ENCODE peak calls at places on chromosomes 6 and 20, in four cellular contexts. J is psoas muscle, P is Peyer's patch, F is astrocyte. S is an unnamed sample.

GRCh38 chr6:84816196-84816745 is 51.9 kb upstream of the TBX18 start:
- DNase-seq in J (no peak), P (no peak), F (no peak), S (no peak)

GRCh38 chr6:2877057-2877882 is 25.8 kb downstream of the SERPINB9 start:
- DNase-seq in J (no peak), P (no peak), F (peak; percentile 33), S (no peak)

GRCh38 chr6:149529650-149530049 is 16.2 kb downstream of the PPIL4 start:
- DNase-seq in J (no peak), P (no peak), F (no peak), S (no peak)

GRCh38 chr20:49276201-49276894 is 1.5 kb downstream of the ZNFX1 start:
- DNase-seq in J (no peak), P (no peak), F (peak; percentile 73), S (no peak)

GRCh38 chr20:42887281-42887680 is 302.4 kb downstream of the PTPRT start:
- DNase-seq in J (no peak), P (no peak), F (no peak), S (no peak)

GRCh38 chr20:47509685-47510084 is 8.0 kb downstream of the NCOA3 start:
- DNase-seq in J (no peak), P (no peak), F (no peak), S (no peak)

GRCh38 chr20:54207743-54208491 is at the start of gene PFDN4:
- DNase-seq in J (peak; percentile 82), P (peak; percentile 91), F (peak; percentile 74), S (peak; percentile 91)

GRCh38 chr6:141957271-141957670 is 175.5 kb upstream of the GJE1 start:
- DNase-seq in J (no peak), P (no peak), F (no peak), S (no peak)

GRCh38 chr20:43949741-43950618 is 35.3 kb downstream of the TOX2 start:
- DNase-seq in J (peak; percentile 31), P (peak; percentile 57), F (no peak), S (no peak)

GRCh38 chr6:2714359-2714895 is 36.3 kb downstream of the MYLK4 start:
- DNase-seq in J (no peak), P (no peak), F (peak; percentile 96), S (no peak)

GRCh38 chr6:74731921-74732320 is 473.9 kb downstream of the COL12A1 start:
- DNase-seq in J (no peak), P (no peak), F (peak; percentile 90), S (no peak)

GRCh38 chr6:39540454-39540853 is 184.8 kb downstream of the KIF6 start:
- DNase-seq in J (no peak), P (no peak), F (no peak), S (no peak)

GRCh38 chr20:60224914-60225313 is 266.7 kb downstream of the CDH26 start:
- DNase-seq in J (no peak), P (no peak), F (no peak), S (no peak)

GRCh38 chr20:11454966-11455799 is 462.5 kb upstream of the BTBD3 start:
- DNase-seq in J (no peak), P (no peak), F (peak; percentile 86), S (no peak)

GRCh38 chr6:140774080-140774505 is 1358.6 kb upstream of the GJE1 start:
- DNase-seq in J (no peak), P (no peak), F (peak; percentile 88), S (no peak)

GRCh38 chr6:138109042-138109997 is 2.1 kb upstream of the PERP start:
- DNase-seq in J (peak; percentile 50), P (peak; percentile 73), F (peak; percentile 23), S (no peak)

GRCh38 chr6:148293181-148293995 is 49.2 kb upstream of the SASH1 start:
- DNase-seq in J (no peak), P (no peak), F (no peak), S (no peak)

DNA sequence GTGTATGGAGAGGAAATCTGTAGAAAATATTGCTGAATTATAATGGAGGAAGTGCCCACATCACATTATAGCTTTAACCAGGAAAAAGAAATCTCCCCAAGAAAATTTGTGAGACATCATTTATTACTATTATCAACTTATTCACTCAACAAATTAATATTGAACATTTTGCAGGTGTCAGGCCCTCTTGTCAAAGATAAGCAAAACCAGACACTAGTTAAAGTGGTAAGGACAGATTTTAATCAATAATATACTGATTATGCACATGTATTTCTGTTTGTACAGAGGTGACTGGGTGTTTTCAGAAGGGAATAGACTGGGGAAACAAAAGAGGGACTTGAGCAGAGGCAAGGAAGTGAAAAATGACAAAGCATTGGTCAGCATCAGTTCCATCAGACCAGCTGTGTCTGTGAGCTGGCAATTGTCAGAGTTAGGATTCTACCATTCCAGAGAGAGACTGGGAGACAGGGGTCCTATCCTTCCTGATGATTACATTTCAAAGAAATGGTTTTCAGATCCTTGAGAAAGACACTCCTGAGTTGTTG is 519.2 kb downstream of the UTRN start:
- DNase-seq in J (no peak), P (no peak), F (no peak), S (no peak)
- H3K27ac ChIP-seq in J (no peak overlapping the region), P (no peak overlapping the region), F (no peak overlapping the region), S (no peak overlapping the region)

GRCh38 chr6:16743661-16744210 is 17.5 kb downstream of the ATXN1 start:
- DNase-seq in J (no peak), P (no peak), F (no peak), S (no peak)
- H3K4me1 ChIP-seq in J (peaks cover 68% of the 10 kb centered on the region), P (peaks cover 5% of the 10 kb centered on the region), F (peaks cover 59% of the 10 kb centered on the region), S (peaks cover 77% of the 10 kb centered on the region)

GRCh38 chr20:41553142-41553879 is 64.9 kb downstream of the CHD6 start:
- DNase-seq in J (no peak), P (no peak), F (no peak), S (no peak)
- H3K36me3 ChIP-seq in J (no peaks in the 10 kb centered on the region), P (no peaks in the 10 kb centered on the region), F (no peaks in the 10 kb centered on the region), S (no peaks in the 10 kb centered on the region)

GRCh38 chr6:134722996-134723871 is 226.7 kb downstream of the ALDH8A1 start:
- DNase-seq in J (no peak), P (no peak), F (no peak), S (no peak)

GRCh38 chr6:134721095-134721400 is 228.9 kb downstream of the ALDH8A1 start:
- DNase-seq in J (no peak), P (no peak), F (no peak), S (no peak)

GRCh38 chr6:134722429-134722828 is 227.5 kb downstream of the ALDH8A1 start:
- DNase-seq in J (no peak), P (no peak), F (no peak), S (no peak)

GRCh38 chr6:134720353-134721094 is 229.4 kb downstream of the ALDH8A1 start:
- DNase-seq in J (no peak), P (no peak), F (no peak), S (no peak)

DNA sequence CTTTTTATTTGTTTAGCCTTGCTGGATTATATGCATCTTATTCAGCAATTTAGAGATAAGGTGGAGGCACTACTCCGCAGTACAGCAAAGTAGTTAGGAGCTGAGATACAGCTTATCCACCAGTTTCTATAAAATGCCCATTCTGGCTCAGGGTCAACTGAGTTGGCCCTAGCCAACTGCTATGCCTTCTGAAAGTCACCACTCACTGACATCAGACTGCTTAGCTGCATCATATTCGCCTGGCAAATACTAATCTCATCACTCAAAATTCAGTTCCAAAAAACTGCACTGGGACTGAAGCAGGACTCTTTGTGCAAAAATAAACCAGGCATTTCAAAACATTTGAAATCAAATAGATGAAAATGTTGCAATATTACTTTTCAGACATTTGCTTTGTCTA is 230.1 kb downstream of the ALDH8A1 start:
- DNase-seq in J (no peak), P (no peak), F (no peak), S (no peak)
- H3K27ac ChIP-seq in J (peak overlapping the region; percentile 36), P (no peak overlapping the region), F (no peak overlapping the region), S (peak overlapping the region; percentile 69)

DNA sequence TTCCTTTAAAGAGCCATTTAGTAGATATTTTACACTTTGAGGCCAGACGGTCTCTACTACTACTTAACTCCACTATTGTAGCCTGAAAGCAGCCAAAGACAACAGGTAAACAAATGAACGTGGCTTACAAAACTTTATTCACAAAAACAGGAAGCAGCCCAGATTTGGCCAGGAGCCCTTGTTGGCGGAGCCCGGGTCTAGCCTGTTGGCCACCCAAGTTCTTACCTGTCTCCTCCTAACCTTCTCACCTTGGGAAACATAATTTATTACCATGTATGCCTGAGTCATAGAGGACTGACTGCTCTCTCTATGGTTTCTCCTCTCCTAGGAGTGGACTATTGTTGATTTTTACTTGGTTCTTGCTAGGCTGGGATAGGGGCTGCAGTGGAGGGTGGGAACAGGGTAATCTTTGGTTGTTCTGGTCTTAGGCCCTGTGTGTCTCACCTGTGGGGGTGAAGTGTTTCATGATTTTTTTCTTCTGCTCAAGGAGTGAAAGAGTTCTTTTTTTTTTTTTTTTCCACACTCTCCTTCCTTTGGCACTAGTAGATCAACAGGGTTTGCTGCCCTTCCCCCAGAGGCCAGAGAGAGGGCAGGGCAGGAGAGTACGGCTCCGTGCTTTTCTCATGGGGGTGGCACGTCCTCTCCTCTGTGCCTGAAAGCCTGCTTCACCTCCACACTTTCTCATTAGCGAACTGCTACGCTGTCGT is 90.0 kb downstream of the RPP40 start:
- DNase-seq in J (no peak), P (no peak), F (no peak), S (no peak)
- H3K4me1 ChIP-seq in J (peaks cover 43% of the 10 kb centered on the region), P (no peaks in the 10 kb centered on the region), F (peaks cover 3% of the 10 kb centered on the region), S (peaks cover 5% of the 10 kb centered on the region)

GRCh38 chr20:62889871-62890270 is 28.2 kb upstream of the TCFL5 start:
- DNase-seq in J (no peak), P (no peak), F (no peak), S (no peak)

GRCh38 chr20:62890444-62890843 is 28.8 kb upstream of the TCFL5 start:
- DNase-seq in J (no peak), P (no peak), F (no peak), S (no peak)

GRCh38 chr20:62892348-62893304 is 31.0 kb upstream of the TCFL5 start:
- DNase-seq in J (no peak), P (no peak), F (no peak), S (no peak)

GRCh38 chr20:62889411-62889810 is 27.8 kb upstream of the TCFL5 start:
- DNase-seq in J (no peak), P (no peak), F (no peak), S (no peak)

DNA sequence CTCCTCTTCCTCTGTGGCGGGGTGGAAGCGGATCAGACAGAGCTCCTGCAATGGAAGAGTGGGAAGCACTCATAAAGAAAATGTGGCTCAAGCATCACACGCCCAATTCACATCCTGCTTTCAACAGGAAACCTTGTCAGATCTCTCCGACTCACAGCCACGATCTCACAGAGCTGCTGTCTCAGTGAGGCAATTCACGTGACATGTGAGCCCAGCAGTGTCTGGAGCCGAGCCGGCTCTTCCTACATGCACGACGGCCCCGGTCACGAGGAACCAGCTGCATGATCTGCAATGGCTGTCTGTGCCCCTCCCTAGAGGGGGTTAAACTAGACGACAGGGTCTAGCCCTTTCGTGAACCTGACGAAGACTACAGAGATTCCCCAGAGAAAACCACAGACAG is 29.5 kb upstream of the TCFL5 start:
- DNase-seq in J (no peak), P (no peak), F (no peak), S (no peak)
- H3K36me3 ChIP-seq in J (peaks cover 100% of the 10 kb centered on the region), P (peaks cover 90% of the 10 kb centered on the region), F (peaks cover 57% of the 10 kb centered on the region), S (peaks cover 93% of the 10 kb centered on the region)

GRCh38 chr6:111973897-111974639 is 79.8 kb upstream of the CCN6 start:
- DNase-seq in J (no peak), P (no peak), F (peak; percentile 82), S (no peak)
- H3K27ac ChIP-seq in J (no peak overlapping the region), P (peak overlapping the region; percentile 61), F (peak overlapping the region; percentile 99), S (peak overlapping the region; percentile 65)